ENCODE peak calls at places on chromosomes 11 and 22, in nine cellular contexts. One of them, this sample, is unnamed.
A peak's percentile ranks its signal among the peaks of the same experiment; 100 is the strongest.

GRCh38 chr11:125166347-125166841 is 1.8 kb downstream of the PKNOX2 start:
- DNase-seq in lower lobe of right lung: no peak
- DNase-seq in PC-9: no peak
- DNase-seq in foreskin fibroblast: no peak
- DNase-seq in AG04450: no peak
- DNase-seq in cardiac fibroblast: peak; percentile 44
- DNase-seq in fibroblast of villous mesenchyme: peak; percentile 24
- DNase-seq in thoracic aorta: no peak
- DNase-seq in tibial nerve: no peak
- DNase-seq in this sample: no peak

GRCh38 chr11:129785383-129786111 is 30.1 kb upstream of the TMEM45B start:
- DNase-seq in lower lobe of right lung: no peak
- DNase-seq in PC-9: peak; percentile 61
- DNase-seq in foreskin fibroblast: peak; percentile 29
- DNase-seq in AG04450: no peak
- DNase-seq in cardiac fibroblast: peak; percentile 56
- DNase-seq in fibroblast of villous mesenchyme: peak; percentile 33
- DNase-seq in thoracic aorta: no peak
- DNase-seq in tibial nerve: no peak
- DNase-seq in this sample: no peak

GRCh38 chr11:123231263-123231662 is 36.2 kb upstream of the CLMP start:
- DNase-seq in lower lobe of right lung: no peak
- DNase-seq in PC-9: no peak
- DNase-seq in foreskin fibroblast: peak; percentile 64
- DNase-seq in AG04450: no peak
- DNase-seq in cardiac fibroblast: peak; percentile 60
- DNase-seq in fibroblast of villous mesenchyme: peak; percentile 91
- DNase-seq in thoracic aorta: no peak
- DNase-seq in tibial nerve: no peak
- DNase-seq in this sample: peak; percentile 88

GRCh38 chr22:36977401-36977861 is 41.8 kb downstream of the TST start:
- DNase-seq in lower lobe of right lung: peak; percentile 81
- DNase-seq in PC-9: no peak
- DNase-seq in foreskin fibroblast: peak; percentile 64
- DNase-seq in AG04450: no peak
- DNase-seq in cardiac fibroblast: peak; percentile 25
- DNase-seq in fibroblast of villous mesenchyme: peak; percentile 15
- DNase-seq in thoracic aorta: no peak
- DNase-seq in tibial nerve: peak; percentile 21
- DNase-seq in this sample: peak; percentile 25

GRCh38 chr11:33624082-33624481 is 76.5 kb downstream of the C11orf91 start:
- DNase-seq in lower lobe of right lung: no peak
- DNase-seq in PC-9: no peak
- DNase-seq in foreskin fibroblast: peak; percentile 41
- DNase-seq in AG04450: no peak
- DNase-seq in cardiac fibroblast: no peak
- DNase-seq in fibroblast of villous mesenchyme: no peak
- DNase-seq in thoracic aorta: no peak
- DNase-seq in tibial nerve: no peak
- DNase-seq in this sample: no peak

GRCh38 chr11:60566773-60567172 is 51.6 kb downstream of the MS4A13 start:
- DNase-seq in lower lobe of right lung: no peak
- DNase-seq in PC-9: no peak
- DNase-seq in foreskin fibroblast: no peak
- DNase-seq in AG04450: no peak
- DNase-seq in cardiac fibroblast: no peak
- DNase-seq in fibroblast of villous mesenchyme: no peak
- DNase-seq in thoracic aorta: no peak
- DNase-seq in tibial nerve: no peak
- DNase-seq in this sample: no peak

GRCh38 chr11:84855846-84856245 is 771.3 kb downstream of the DLG2 start:
- DNase-seq in lower lobe of right lung: no peak
- DNase-seq in PC-9: peak; percentile 45
- DNase-seq in foreskin fibroblast: peak; percentile 36
- DNase-seq in AG04450: peak; percentile 3
- DNase-seq in cardiac fibroblast: peak; percentile 84
- DNase-seq in fibroblast of villous mesenchyme: peak; percentile 13
- DNase-seq in thoracic aorta: no peak
- DNase-seq in tibial nerve: no peak
- DNase-seq in this sample: peak; percentile 81

GRCh38 chr22:27637604-27638003 is 164.0 kb downstream of the MN1 start:
- DNase-seq in lower lobe of right lung: no peak
- DNase-seq in PC-9: no peak
- DNase-seq in foreskin fibroblast: peak; percentile 80
- DNase-seq in AG04450: no peak
- DNase-seq in cardiac fibroblast: peak; percentile 82
- DNase-seq in fibroblast of villous mesenchyme: no peak
- DNase-seq in thoracic aorta: no peak
- DNase-seq in tibial nerve: no peak
- DNase-seq in this sample: peak; percentile 57

GRCh38 chr11:61966673-61967176 is 709 bp downstream of the FTH1 start:
- DNase-seq in lower lobe of right lung: no peak
- DNase-seq in PC-9: peak; percentile 58
- DNase-seq in foreskin fibroblast: peak; percentile 38
- DNase-seq in AG04450: no peak
- DNase-seq in cardiac fibroblast: peak; percentile 39
- DNase-seq in fibroblast of villous mesenchyme: peak; percentile 36
- DNase-seq in thoracic aorta: no peak
- DNase-seq in tibial nerve: no peak
- DNase-seq in this sample: peak; percentile 42

GRCh38 chr11:115322553-115323203 is 181.5 kb downstream of the CADM1 start:
- DNase-seq in lower lobe of right lung: no peak
- DNase-seq in PC-9: no peak
- DNase-seq in foreskin fibroblast: no peak
- DNase-seq in AG04450: no peak
- DNase-seq in cardiac fibroblast: no peak
- DNase-seq in fibroblast of villous mesenchyme: no peak
- DNase-seq in thoracic aorta: no peak
- DNase-seq in tibial nerve: no peak
- DNase-seq in this sample: no peak
- TF ChIP-seq CTCF in lower lobe of right lung: no peak
- TF ChIP-seq CTCF in PC-9: no peak
- TF ChIP-seq CTCF in foreskin fibroblast: no peak
- TF ChIP-seq CTCF in AG04450: no peak
- TF ChIP-seq CTCF in cardiac fibroblast: no peak
- TF ChIP-seq CTCF in fibroblast of villous mesenchyme: no peak
- TF ChIP-seq CTCF in thoracic aorta: no peak
- TF ChIP-seq CTCF in tibial nerve: no peak
- TF ChIP-seq CTCF in this sample: no peak

DNA sequence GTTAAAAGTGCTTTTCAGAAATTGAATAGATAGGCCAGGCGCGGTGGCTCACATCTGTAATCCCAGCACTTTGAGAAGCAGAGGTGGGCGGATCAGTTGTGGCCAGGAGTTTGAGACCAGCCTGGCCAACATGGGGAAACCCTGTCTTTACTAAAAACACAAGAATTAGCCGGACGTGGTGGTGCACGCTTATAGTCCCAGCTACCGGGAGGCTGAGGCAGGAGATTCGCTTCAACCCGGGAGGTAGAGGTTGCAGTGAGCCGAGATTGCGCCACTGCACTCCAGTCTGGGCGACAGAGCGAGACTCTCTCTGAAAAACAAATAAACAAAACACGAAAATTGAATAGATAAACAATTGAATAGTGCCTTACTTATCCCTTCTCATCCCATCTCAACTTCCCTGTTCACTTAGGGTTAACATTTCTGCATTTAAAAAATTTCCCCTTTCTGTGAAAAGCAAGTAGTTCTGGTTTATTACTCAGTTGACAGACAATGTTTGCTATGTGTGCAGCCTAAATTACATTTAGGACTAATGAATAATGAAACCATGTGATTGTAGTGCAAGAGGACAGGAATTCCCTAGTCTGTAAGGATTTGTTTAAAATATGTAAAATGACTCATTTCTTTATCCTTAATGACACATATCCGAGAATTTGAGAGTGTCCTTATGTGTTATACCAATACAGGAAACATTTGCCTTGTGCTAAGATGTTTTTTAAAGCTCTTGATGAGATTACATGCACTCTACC is 6.0 kb downstream of the RNF169 start:
- DNase-seq in lower lobe of right lung: no peak
- DNase-seq in PC-9: peak; percentile 99
- DNase-seq in foreskin fibroblast: peak; percentile 86
- DNase-seq in AG04450: peak; percentile 81
- DNase-seq in cardiac fibroblast: peak; percentile 92
- DNase-seq in fibroblast of villous mesenchyme: peak; percentile 92
- DNase-seq in thoracic aorta: no peak
- DNase-seq in tibial nerve: no peak
- DNase-seq in this sample: peak; percentile 89
- H3K4me3 ChIP-seq in lower lobe of right lung: no peak overlapping the region
- H3K4me3 ChIP-seq in PC-9: peak overlapping the region; percentile 45
- H3K4me3 ChIP-seq in foreskin fibroblast: no peak overlapping the region
- H3K4me3 ChIP-seq in AG04450: peak overlapping the region; percentile 25
- H3K4me3 ChIP-seq in cardiac fibroblast: peak overlapping the region; percentile 15
- H3K4me3 ChIP-seq in fibroblast of villous mesenchyme: peak overlapping the region; percentile 50
- H3K4me3 ChIP-seq in thoracic aorta: no peak overlapping the region
- H3K4me3 ChIP-seq in tibial nerve: no peak overlapping the region
- H3K4me3 ChIP-seq in this sample: peak overlapping the region; percentile 10

GRCh38 chr22:38017272-38017920 is 33.0 kb upstream of the SOX10 start:
- DNase-seq in lower lobe of right lung: peak; percentile 89
- DNase-seq in PC-9: no peak
- DNase-seq in foreskin fibroblast: peak; percentile 87
- DNase-seq in AG04450: no peak
- DNase-seq in cardiac fibroblast: peak; percentile 66
- DNase-seq in fibroblast of villous mesenchyme: peak; percentile 53
- DNase-seq in thoracic aorta: no peak
- DNase-seq in tibial nerve: peak; percentile 75
- DNase-seq in this sample: peak; percentile 65
- TF ChIP-seq CTCF in lower lobe of right lung: no peak
- TF ChIP-seq CTCF in PC-9: no peak
- TF ChIP-seq CTCF in foreskin fibroblast: no peak
- TF ChIP-seq CTCF in AG04450: no peak
- TF ChIP-seq CTCF in cardiac fibroblast: no peak
- TF ChIP-seq CTCF in fibroblast of villous mesenchyme: no peak
- TF ChIP-seq CTCF in thoracic aorta: no peak
- TF ChIP-seq CTCF in tibial nerve: peak; percentile 9
- TF ChIP-seq CTCF in this sample: no peak

GRCh38 chr11:19790831-19791552 is 78.4 kb downstream of the NAV2 start:
- DNase-seq in lower lobe of right lung: no peak
- DNase-seq in PC-9: no peak
- DNase-seq in foreskin fibroblast: no peak
- DNase-seq in AG04450: no peak
- DNase-seq in cardiac fibroblast: no peak
- DNase-seq in fibroblast of villous mesenchyme: no peak
- DNase-seq in thoracic aorta: no peak
- DNase-seq in tibial nerve: no peak
- DNase-seq in this sample: no peak
- H3K4me3 ChIP-seq in lower lobe of right lung: no peak overlapping the region
- H3K4me3 ChIP-seq in PC-9: no peak overlapping the region
- H3K4me3 ChIP-seq in foreskin fibroblast: no peak overlapping the region
- H3K4me3 ChIP-seq in AG04450: no peak overlapping the region
- H3K4me3 ChIP-seq in cardiac fibroblast: no peak overlapping the region
- H3K4me3 ChIP-seq in fibroblast of villous mesenchyme: no peak overlapping the region
- H3K4me3 ChIP-seq in thoracic aorta: no peak overlapping the region
- H3K4me3 ChIP-seq in tibial nerve: no peak overlapping the region
- H3K4me3 ChIP-seq in this sample: no peak overlapping the region

DNA sequence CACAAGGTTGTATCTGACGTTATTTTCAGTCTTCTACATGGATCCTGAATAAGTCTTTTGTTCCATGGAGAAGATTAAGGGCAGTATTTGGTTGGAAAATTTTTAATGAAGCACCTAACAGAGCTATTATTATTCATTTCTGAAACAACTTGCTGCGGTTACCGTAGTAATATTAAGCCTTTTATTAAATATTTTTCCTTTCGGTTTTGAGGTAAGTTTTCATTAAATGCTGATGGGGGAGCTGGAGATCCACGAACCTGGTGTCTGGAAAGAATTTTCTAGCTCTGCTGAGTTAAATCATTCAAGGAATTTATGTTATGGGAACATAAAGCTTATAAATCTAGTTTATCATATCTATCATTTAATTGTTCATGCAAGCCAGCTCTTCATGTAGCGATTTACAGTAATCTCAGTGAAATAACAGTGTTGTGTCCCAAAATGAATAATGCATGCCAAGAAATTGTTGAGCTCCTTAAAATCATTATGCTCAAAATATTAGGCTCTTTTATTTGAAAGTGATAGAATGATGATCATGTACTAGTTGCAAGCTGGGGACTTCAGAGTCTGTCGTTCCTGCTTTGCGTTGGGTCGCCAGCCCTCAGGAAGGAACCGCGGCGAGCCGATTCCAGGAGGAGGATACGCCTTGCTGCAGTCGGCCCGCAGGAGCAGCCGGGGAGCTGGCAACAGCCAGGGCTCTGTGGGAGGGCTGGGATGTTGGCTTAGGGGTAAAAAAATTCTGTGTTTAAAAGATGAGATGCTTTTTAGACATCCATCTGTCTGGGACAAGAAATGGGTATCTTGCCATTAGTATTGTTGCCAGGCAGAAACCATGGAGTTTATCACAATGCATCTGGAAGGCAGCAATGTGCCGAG is 83.1 kb downstream of the TBC1D22A start:
- DNase-seq in lower lobe of right lung: no peak
- DNase-seq in PC-9: no peak
- DNase-seq in foreskin fibroblast: peak; percentile 71
- DNase-seq in AG04450: no peak
- DNase-seq in cardiac fibroblast: peak; percentile 74
- DNase-seq in fibroblast of villous mesenchyme: peak; percentile 63
- DNase-seq in thoracic aorta: no peak
- DNase-seq in tibial nerve: no peak
- DNase-seq in this sample: peak; percentile 61
- TF ChIP-seq CTCF in lower lobe of right lung: peak; percentile 36
- TF ChIP-seq CTCF in PC-9: peak; percentile 48
- TF ChIP-seq CTCF in foreskin fibroblast: peak; percentile 32
- TF ChIP-seq CTCF in AG04450: peak; percentile 66
- TF ChIP-seq CTCF in cardiac fibroblast: peak; percentile 48
- TF ChIP-seq CTCF in fibroblast of villous mesenchyme: peak; percentile 58
- TF ChIP-seq CTCF in thoracic aorta: no peak
- TF ChIP-seq CTCF in tibial nerve: peak; percentile 54
- TF ChIP-seq CTCF in this sample: peak; percentile 70

GRCh38 chr11:32597914-32598313 is 14.3 kb downstream of the EIF3M start:
- DNase-seq in lower lobe of right lung: no peak
- DNase-seq in PC-9: no peak
- DNase-seq in foreskin fibroblast: no peak
- DNase-seq in AG04450: no peak
- DNase-seq in cardiac fibroblast: no peak
- DNase-seq in fibroblast of villous mesenchyme: no peak
- DNase-seq in thoracic aorta: no peak
- DNase-seq in tibial nerve: no peak
- DNase-seq in this sample: no peak

DNA sequence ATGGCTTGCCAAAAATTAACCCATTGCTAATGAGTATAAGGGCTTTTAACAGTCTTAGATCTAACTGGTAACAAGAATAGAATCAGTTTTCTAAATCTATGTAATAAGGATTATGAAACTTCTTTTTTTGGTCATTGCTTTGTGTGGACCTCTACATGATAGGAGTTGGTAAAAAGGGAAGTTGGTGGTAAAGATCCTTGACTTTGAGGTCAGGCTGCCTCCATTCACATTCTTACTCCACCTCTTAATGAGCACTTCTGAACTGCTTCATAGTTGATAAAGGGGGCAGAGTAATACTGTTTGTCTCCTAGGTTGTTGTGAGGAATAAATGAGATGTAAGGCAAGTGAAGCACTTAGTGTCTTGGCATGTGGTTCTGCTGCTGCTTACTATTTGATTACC is 10.6 kb downstream of the EIF3M start:
- DNase-seq in lower lobe of right lung: no peak
- DNase-seq in PC-9: no peak
- DNase-seq in foreskin fibroblast: no peak
- DNase-seq in AG04450: no peak
- DNase-seq in cardiac fibroblast: no peak
- DNase-seq in fibroblast of villous mesenchyme: no peak
- DNase-seq in thoracic aorta: no peak
- DNase-seq in tibial nerve: no peak
- DNase-seq in this sample: no peak
- H3K4me3 ChIP-seq in lower lobe of right lung: no peak overlapping the region
- H3K4me3 ChIP-seq in PC-9: no peak overlapping the region
- H3K4me3 ChIP-seq in foreskin fibroblast: no peak overlapping the region
- H3K4me3 ChIP-seq in AG04450: no peak overlapping the region
- H3K4me3 ChIP-seq in cardiac fibroblast: no peak overlapping the region
- H3K4me3 ChIP-seq in fibroblast of villous mesenchyme: no peak overlapping the region
- H3K4me3 ChIP-seq in thoracic aorta: no peak overlapping the region
- H3K4me3 ChIP-seq in tibial nerve: no peak overlapping the region
- H3K4me3 ChIP-seq in this sample: no peak overlapping the region

This sample was measured in AG10803.